ENCODE peak calls at places on chromosomes 5 and 9, in six cellular contexts. One of them, this sample, is unnamed.

GRCh38 chr9:124283232-124283814 is 25.6 kb downstream of the NEK6 start:
- DNase-seq in neural crest cell: no peak
- DNase-seq in T-helper 9 cell: no peak
- DNase-seq in GM03348: no peak
- DNase-seq in fibroblast of pulmonary artery: no peak
- DNase-seq in ACHN: no peak
- DNase-seq in this sample: no peak

GRCh38 chr5:174425964-174426290 is 298.5 kb upstream of the MSX2 start:
- DNase-seq in neural crest cell: no peak
- DNase-seq in T-helper 9 cell: no peak
- DNase-seq in GM03348: no peak
- DNase-seq in fibroblast of pulmonary artery: no peak
- DNase-seq in ACHN: no peak
- DNase-seq in this sample: no peak

GRCh38 chr5:181217111-181217804 is 5.8 kb upstream of the TRIM41 start:
- DNase-seq in neural crest cell: peak; percentile 49
- DNase-seq in T-helper 9 cell: peak; percentile 60
- DNase-seq in GM03348: no peak
- DNase-seq in fibroblast of pulmonary artery: peak; percentile 57
- DNase-seq in ACHN: peak; percentile 62
- DNase-seq in this sample: peak; percentile 45

GRCh38 chr9:91045036-91045435 is 243.4 kb downstream of the SYK start:
- DNase-seq in neural crest cell: no peak
- DNase-seq in T-helper 9 cell: no peak
- DNase-seq in GM03348: no peak
- DNase-seq in fibroblast of pulmonary artery: no peak
- DNase-seq in ACHN: no peak
- DNase-seq in this sample: no peak

GRCh38 chr9:126438757-126439401 is 112.2 kb downstream of the MVB12B start:
- DNase-seq in neural crest cell: no peak
- DNase-seq in T-helper 9 cell: no peak
- DNase-seq in GM03348: no peak
- DNase-seq in fibroblast of pulmonary artery: no peak
- DNase-seq in ACHN: no peak
- DNase-seq in this sample: no peak

GRCh38 chr5:156475831-156476551 is 149.0 kb downstream of the SGCD start:
- DNase-seq in neural crest cell: no peak
- DNase-seq in T-helper 9 cell: no peak
- DNase-seq in GM03348: peak; percentile 84
- DNase-seq in fibroblast of pulmonary artery: peak; percentile 91
- DNase-seq in ACHN: peak; percentile 89
- DNase-seq in this sample: peak; percentile 57

GRCh38 chr9:109799792-109800191 is 19.8 kb downstream of the PALM2AKAP2 start:
- DNase-seq in neural crest cell: no peak
- DNase-seq in T-helper 9 cell: no peak
- DNase-seq in GM03348: peak; percentile 65
- DNase-seq in fibroblast of pulmonary artery: peak; percentile 58
- DNase-seq in ACHN: no peak
- DNase-seq in this sample: peak; percentile 36

GRCh38 chr5:150297236-150297890 is 5.3 kb downstream of the ARSI start:
- DNase-seq in neural crest cell: no peak
- DNase-seq in T-helper 9 cell: no peak
- DNase-seq in GM03348: no peak
- DNase-seq in fibroblast of pulmonary artery: no peak
- DNase-seq in ACHN: no peak
- DNase-seq in this sample: no peak

GRCh38 chr9:89655047-89655989 is 50.5 kb downstream of the GADD45G start:
- DNase-seq in neural crest cell: no peak
- DNase-seq in T-helper 9 cell: no peak
- DNase-seq in GM03348: no peak
- DNase-seq in fibroblast of pulmonary artery: no peak
- DNase-seq in ACHN: no peak
- DNase-seq in this sample: no peak

GRCh38 chr9:107222020-107222522 is 61.0 kb upstream of the RAD23B start:
- DNase-seq in neural crest cell: no peak
- DNase-seq in T-helper 9 cell: no peak
- DNase-seq in GM03348: no peak
- DNase-seq in fibroblast of pulmonary artery: peak; percentile 51
- DNase-seq in ACHN: no peak
- DNase-seq in this sample: no peak

GRCh38 chr5:142438573-142438972 is 113.8 kb upstream of the SPRY4 start:
- DNase-seq in neural crest cell: no peak
- DNase-seq in T-helper 9 cell: no peak
- DNase-seq in GM03348: peak; percentile 55
- DNase-seq in fibroblast of pulmonary artery: no peak
- DNase-seq in ACHN: no peak
- DNase-seq in this sample: peak; percentile 66

GRCh38 chr9:69325409-69326212 is 596 bp downstream of the ENTREP1 start:
- DNase-seq in neural crest cell: no peak
- DNase-seq in T-helper 9 cell: no peak
- DNase-seq in GM03348: peak; percentile 54
- DNase-seq in fibroblast of pulmonary artery: no peak
- DNase-seq in ACHN: no peak
- DNase-seq in this sample: no peak

GRCh38 chr5:61440086-61440485 is 108.0 kb downstream of the ZSWIM6 start:
- DNase-seq in neural crest cell: no peak
- DNase-seq in T-helper 9 cell: no peak
- DNase-seq in GM03348: no peak
- DNase-seq in fibroblast of pulmonary artery: no peak
- DNase-seq in ACHN: no peak
- DNase-seq in this sample: no peak

GRCh38 chr5:87266914-87267573 is 639 bp upstream of the RASA1 start:
- DNase-seq in neural crest cell: no peak
- DNase-seq in T-helper 9 cell: no peak
- DNase-seq in GM03348: no peak
- DNase-seq in fibroblast of pulmonary artery: no peak
- DNase-seq in ACHN: no peak
- DNase-seq in this sample: no peak

GRCh38 chr5:68618501-68618900 is 402.9 kb downstream of the PIK3R1 start:
- DNase-seq in neural crest cell: no peak
- DNase-seq in T-helper 9 cell: no peak
- DNase-seq in GM03348: no peak
- DNase-seq in fibroblast of pulmonary artery: no peak
- DNase-seq in ACHN: no peak
- DNase-seq in this sample: no peak

GRCh38 chr9:14323083-14323968 is 9.4 kb upstream of the NFIB start:
- DNase-seq in neural crest cell: no peak
- DNase-seq in T-helper 9 cell: no peak
- DNase-seq in GM03348: no peak
- DNase-seq in fibroblast of pulmonary artery: no peak
- DNase-seq in ACHN: no peak
- DNase-seq in this sample: no peak

GRCh38 chr5:118791986-118792734 is 196.2 kb downstream of the DTWD2 start:
- DNase-seq in neural crest cell: peak; percentile 33
- DNase-seq in T-helper 9 cell: no peak
- DNase-seq in GM03348: peak; percentile 73
- DNase-seq in fibroblast of pulmonary artery: peak; percentile 81
- DNase-seq in ACHN: peak; percentile 66
- DNase-seq in this sample: peak; percentile 82